ENCODE peak calls at places on chromosome 19, in nine cellular contexts. R is aorta; Y is effector CD4-positive, alpha-beta T cell; T is stimulated activated CD8-positive, alpha-beta memory T cell treated with anti-CD3 and anti-CD28 coated beads, Interleukin-2, amount 100 ng/mL, for 1 hour; A is AG10803; X is GM12865; G is AG09319; C is activated T-cell treated with anti-CD3 and anti-CD28 coated beads for 1 hour; S is stimulated activated CD4-positive, alpha-beta T cell treated with anti-CD3 and anti-CD28 coated beads, Interleukin-1b, Interleukin-23, amount 100 ng/mL, for 1 hour. O is an unnamed sample.

GRCh38 chr19:947707-948533 is 22.1 kb downstream of the ARID3A start:
- DNase-seq in R (peak; percentile 92), Y (no peak), T (no peak), A (no peak), X (peak; percentile 98), G (no peak), C (no peak), S (no peak), O (peak; percentile 92)

GRCh38 chr19:56983804-56984203 is 136.0 kb upstream of the USP29 start:
- DNase-seq in R (no peak), Y (no peak), T (no peak), A (no peak), X (no peak), G (no peak), C (no peak), S (no peak), O (no peak)

GRCh38 chr19:2231621-2232221 is 4.4 kb downstream of the PLEKHJ1 start:
- DNase-seq in R (no peak), Y (no peak), T (no peak), A (no peak), X (peak; percentile 37), G (no peak), C (no peak), S (no peak), O (peak; percentile 75)

GRCh38 chr19:10767726-10768125 is 49.8 kb downstream of the DNM2 start:
- DNase-seq in R (no peak), Y (no peak), T (no peak), A (no peak), X (no peak), G (no peak), C (no peak), S (no peak), O (no peak)

GRCh38 chr19:17706750-17707181 is 12.5 kb upstream of the MAP1S start:
- DNase-seq in R (no peak), Y (no peak), T (no peak), A (no peak), X (no peak), G (no peak), C (no peak), S (no peak), O (no peak)

GRCh38 chr19:19224852-19225494 is 13.2 kb downstream of the NCAN start:
- DNase-seq in R (peak; percentile 71), Y (peak; percentile 64), T (peak; percentile 58), A (peak; percentile 47), X (peak; percentile 78), G (peak; percentile 8), C (peak; percentile 73), S (peak; percentile 50), O (peak; percentile 90)

GRCh38 chr19:29873024-29873800 is 61.4 kb downstream of the CCNE1 start:
- DNase-seq in R (peak; percentile 58), Y (peak; percentile 68), T (peak; percentile 45), A (peak; percentile 20), X (peak; percentile 68), G (no peak), C (peak; percentile 67), S (peak; percentile 22), O (peak; percentile 78)

GRCh38 chr19:4077800-4078683 is 11.3 kb upstream of the ZBTB7A start:
- DNase-seq in R (peak; percentile 82), Y (no peak), T (peak; percentile 32), A (peak; percentile 34), X (peak; percentile 79), G (no peak), C (peak; percentile 43), S (no peak), O (peak; percentile 85)

GRCh38 chr19:10858204-10858828 is 10.1 kb downstream of the C19orf38 start:
- DNase-seq in R (no peak), Y (peak; percentile 17), T (no peak), A (no peak), X (peak; percentile 57), G (no peak), C (peak; percentile 19), S (no peak), O (peak; percentile 85)

GRCh38 chr19:51272183-51272817 is 21.4 kb downstream of the SIGLECL1 start:
- DNase-seq in R (peak; percentile 54), Y (no peak), T (no peak), A (no peak), X (no peak), G (no peak), C (no peak), S (no peak), O (no peak)

GRCh38 chr19:30324982-30325381 is 47.2 kb upstream of the ZNF536 start:
- DNase-seq in R (no peak), Y (no peak), T (no peak), A (no peak), X (no peak), G (no peak), C (no peak), S (no peak), O (no peak)

GRCh38 chr19:48639483-48640375 is 2.5 kb upstream of the DBP start:
- DNase-seq in R (no peak), Y (no peak), T (no peak), A (no peak), X (no peak), G (no peak), C (no peak), S (no peak), O (no peak)

GRCh38 chr19:41376241-41376997 is at the start of gene TMEM91:
- DNase-seq in R (peak; percentile 64), Y (no peak), T (no peak), A (no peak), X (no peak), G (no peak), C (no peak), S (no peak), O (no peak)

GRCh38 chr19:57103573-57104277 is 16.1 kb upstream of the USP29 start:
- DNase-seq in R (peak; percentile 60), Y (peak; percentile 39), T (peak; percentile 26), A (peak; percentile 66), X (peak; percentile 74), G (peak; percentile 35), C (peak; percentile 39), S (peak; percentile 18), O (peak; percentile 94)

GRCh38 chr19:32519023-32519422 is 62.0 kb upstream of the PDCD5 start:
- DNase-seq in R (no peak), Y (no peak), T (no peak), A (no peak), X (peak; percentile 31), G (no peak), C (no peak), S (no peak), O (no peak)

GRCh38 chr19:35031072-35031881 is 1.0 kb downstream of the SCN1B start:
- DNase-seq in R (no peak), Y (no peak), T (no peak), A (peak; percentile 9), X (no peak), G (no peak), C (no peak), S (no peak), O (no peak)

GRCh38 chr19:2250765-2251576 is 1.8 kb downstream of the AMH start:
- DNase-seq in R (no peak), Y (no peak), T (no peak), A (no peak), X (no peak), G (no peak), C (no peak), S (no peak), O (no peak)

GRCh38 chr19:19696386-19696785 is 27.7 kb downstream of the ZNF101 start:
- DNase-seq in R (no peak), Y (no peak), T (no peak), A (no peak), X (no peak), G (no peak), C (no peak), S (no peak), O (no peak)

GRCh38 chr19:41353466-41354342 is at the start of gene TGFB1:
- DNase-seq in R (peak; percentile 96), Y (peak; percentile 94), T (peak; percentile 95), A (peak; percentile 91), X (peak; percentile 96), G (peak; percentile 84), C (peak; percentile 92), S (peak; percentile 93), O (peak; percentile 96)

GRCh38 chr19:42287826-42288107 is 14.2 kb upstream of the PRR19 start:
- DNase-seq in R (no peak), Y (no peak), T (no peak), A (no peak), X (no peak), G (no peak), C (no peak), S (no peak), O (no peak)

GRCh38 chr19:2166741-2167738 is 3.3 kb downstream of the DOT1L start:
- DNase-seq in R (peak; percentile 91), Y (no peak), T (no peak), A (peak; percentile 83), X (peak; percentile 61), G (peak; percentile 59), C (no peak), S (no peak), O (peak; percentile 53)

GRCh38 chr19:33674575-33675367 is 53.0 kb downstream of the CHST8 start:
- DNase-seq in R (no peak), Y (no peak), T (no peak), A (no peak), X (no peak), G (no peak), C (no peak), S (no peak), O (no peak)

GRCh38 chr19:10921199-10921879 is 7.1 kb downstream of the YIPF2 start:
- DNase-seq in R (no peak), Y (no peak), T (no peak), A (no peak), X (no peak), G (no peak), C (no peak), S (no peak), O (no peak)

GRCh38 chr19:56707821-56708220 is 36.3 kb upstream of the ZNF835 start:
- DNase-seq in R (no peak), Y (no peak), T (no peak), A (no peak), X (no peak), G (no peak), C (no peak), S (no peak), O (no peak)

GRCh38 chr19:38441660-38442348 is 8.3 kb downstream of the RYR1 start:
- DNase-seq in R (no peak), Y (no peak), T (no peak), A (no peak), X (peak; percentile 24), G (no peak), C (no peak), S (no peak), O (peak; percentile 65)

GRCh38 chr19:32222594-32222993 is 122.8 kb upstream of the ZNF507 start:
- DNase-seq in R (no peak), Y (no peak), T (no peak), A (no peak), X (no peak), G (no peak), C (no peak), S (no peak), O (no peak)

GRCh38 chr19:52946322-52947310 is 16.1 kb downstream of the ZNF816 start:
- DNase-seq in R (no peak), Y (no peak), T (no peak), A (no peak), X (no peak), G (no peak), C (no peak), S (no peak), O (peak; percentile 84)

GRCh38 chr19:17385878-17386611 is 8.0 kb downstream of the CCDC194 start:
- DNase-seq in R (peak; percentile 84), Y (peak; percentile 48), T (peak; percentile 34), A (peak; percentile 23), X (peak; percentile 71), G (no peak), C (peak; percentile 58), S (no peak), O (peak; percentile 88)

GRCh38 chr19:30090476-30090875 is 148.4 kb downstream of the URI1 start:
- DNase-seq in R (no peak), Y (no peak), T (no peak), A (no peak), X (no peak), G (no peak), C (no peak), S (no peak), O (no peak)

GRCh38 chr19:41364546-41365391 is 820 bp upstream of the B9D2 start:
- DNase-seq in R (no peak), Y (no peak), T (no peak), A (peak; percentile 31), X (peak; percentile 42), G (no peak), C (no peak), S (no peak), O (peak; percentile 57)

GRCh38 chr19:46147791-46148288 is at the start of gene IGFL2:
- DNase-seq in R (no peak), Y (no peak), T (no peak), A (no peak), X (no peak), G (no peak), C (no peak), S (no peak), O (no peak)

O was measured in Karpas-422.